ENCODE peak calls at places on chromosome 20, in eight cellular contexts. W is CD8-positive, alpha-beta T cell; B is posterior cingulate gyrus; T is activated CD4-positive, alpha-beta T cell treated with anti-CD3 and anti-CD28 coated beads for 48 hours; U is renal cortical epithelial cell; Z is stimulated activated CD8-positive, alpha-beta memory T cell treated with anti-CD3 and anti-CD28 coated beads, Interleukin-4, amount 100 ng/mL, for 1 hour; H is T-helper 1 cell; A is activated CD4-positive, CD25-positive, alpha-beta regulatory T cell. F is an unnamed sample.

GRCh38 chr20:45406260-45407066 is 1.6 kb upstream of the DBNDD2 start:
- DNase-seq in T (peak; percentile 57), W (peak; percentile 44), U (no peak), Z (no peak), A (peak; percentile 12), H (peak; percentile 31), B (peak; percentile 67), F (peak; percentile 87)

GRCh38 chr20:4887586-4887985 is 113.7 kb downstream of the SLC23A2 start:
- DNase-seq in T (no peak), A (no peak), W (no peak), Z (no peak), U (no peak), B (no peak), H (no peak), F (no peak)

GRCh38 chr20:20369353-20370086 is 1.6 kb downstream of the INSM1 start:
- DNase-seq in H (peak; percentile 10), Z (no peak), W (no peak), T (peak; percentile 53), A (no peak), B (no peak), U (no peak), F (no peak)

GRCh38 chr20:46720776-46721425 is 11.5 kb downstream of the SLC2A10 start:
- DNase-seq in A (no peak), W (no peak), B (no peak), U (no peak), H (no peak), T (peak; percentile 18), Z (no peak), F (no peak)

GRCh38 chr20:48076247-48076646 is 291.0 kb upstream of the SULF2 start:
- DNase-seq in T (no peak), W (no peak), Z (no peak), B (no peak), H (no peak), A (no peak), U (no peak), F (no peak)

GRCh38 chr20:33131949-33132822 is 35.8 kb upstream of the BPIFA2 start:
- DNase-seq in H (no peak), B (no peak), A (no peak), T (no peak), Z (no peak), U (no peak), W (no peak), F (no peak)

GRCh38 chr20:63698739-63699465 is 2.5 kb downstream of the TNFRSF6B start:
- DNase-seq in H (peak; percentile 36), Z (no peak), W (no peak), T (peak; percentile 77), A (no peak), U (peak; percentile 88), B (no peak), F (peak; percentile 94)

GRCh38 chr20:59082981-59083380 is 40.4 kb upstream of the PRELID3B start:
- DNase-seq in A (no peak), W (no peak), T (no peak), Z (no peak), H (no peak), B (no peak), U (peak; percentile 15), F (no peak)

GRCh38 chr20:15857131-15857784 is 716.0 kb downstream of the KIF16B start:
- DNase-seq in W (no peak), U (no peak), Z (no peak), H (no peak), A (no peak), T (no peak), B (no peak), F (no peak)